ENCODE peak calls at places on chromosomes 1 and 21, in ten cellular contexts. G is sigmoid colon; Q is CD8-positive, alpha-beta T cell; C is endodermal cell; S is Calu3; K is neural crest cell; P is omental fat pad; J is uterus; D is fibroblast of lung; M is heart left ventricle. F is an unnamed sample.

GRCh38 chr1:10438677-10439163 is 8.5 kb downstream of the CENPS start:
- DNase-seq in K (no peak), J (no peak), P (no peak), G (no peak), D (no peak), C (no peak), S (no peak), Q (no peak), M (no peak), F (no peak)

GRCh38 chr21:33403128-33403785 is at the start of gene IFNGR2:
- DNase-seq in S (peak; percentile 44), C (peak; percentile 74), M (peak; percentile 72), Q (peak; percentile 42), D (no peak), J (no peak), G (peak; percentile 70), K (peak; percentile 18), P (no peak), F (peak; percentile 46)

GRCh38 chr1:62528015-62528414 is 69.3 kb upstream of the ANGPTL3 start:
- DNase-seq in P (no peak), K (no peak), Q (peak; percentile 25), J (no peak), D (no peak), S (no peak), M (peak; percentile 51), C (no peak), G (no peak), F (no peak)

GRCh38 chr1:97603776-97604175 is 317.1 kb downstream of the DPYD start:
- DNase-seq in C (no peak), M (no peak), K (no peak), G (no peak), Q (no peak), S (no peak), P (no peak), D (peak; percentile 58), J (no peak), F (no peak)

GRCh38 chr1:179870870-179871269 is 6.7 kb downstream of the TOR1AIP2 start:
- DNase-seq in M (no peak), P (no peak), S (no peak), J (no peak), K (no peak), Q (no peak), G (no peak), D (no peak), C (no peak), F (no peak)

GRCh38 chr1:64584479-64584878 is 114.5 kb downstream of the CACHD1 start:
- DNase-seq in Q (no peak), P (no peak), S (no peak), D (no peak), G (no peak), J (no peak), C (no peak), K (no peak), M (no peak), F (no peak)

GRCh38 chr1:183318433-183318832 is 99.7 kb downstream of the NMNAT2 start:
- DNase-seq in P (no peak), D (peak; percentile 92), G (peak; percentile 95), C (peak; percentile 85), S (peak; percentile 75), Q (no peak), M (peak; percentile 92), J (peak; percentile 93), K (no peak), F (no peak)

GRCh38 chr1:38735651-38736161 is 123.9 kb downstream of the RRAGC start:
- DNase-seq in M (no peak), S (no peak), K (no peak), J (no peak), Q (no peak), G (no peak), C (no peak), P (no peak), D (peak; percentile 21), F (no peak)

GRCh38 chr1:205301220-205301821 is 20.2 kb downstream of the NUAK2 start:
- DNase-seq in Q (no peak), P (no peak), K (peak; percentile 61), S (peak; percentile 78), D (peak; percentile 66), J (no peak), C (peak; percentile 99), M (no peak), G (no peak), F (no peak)

GRCh38 chr1:41882496-41882895 is 36.2 kb downstream of the HIVEP3 start:
- DNase-seq in G (no peak), D (no peak), K (no peak), P (no peak), M (no peak), J (no peak), C (no peak), S (no peak), Q (no peak), F (no peak)

GRCh38 chr1:24369801-24370200 is 43.8 kb downstream of the STPG1 start:
- DNase-seq in C (no peak), M (no peak), J (no peak), Q (no peak), D (no peak), K (no peak), P (no peak), S (no peak), G (no peak), F (no peak)

GRCh38 chr1:38101037-38101782 is 54.6 kb upstream of the POU3F1 start:
- DNase-seq in M (no peak), S (no peak), K (no peak), G (no peak), P (no peak), J (no peak), C (no peak), D (no peak), Q (no peak), F (no peak)

GRCh38 chr1:11804666-11805453 is 904 bp downstream of the MTHFR start:
- DNase-seq in G (peak; percentile 85), Q (peak; percentile 33), S (no peak), P (no peak), C (no peak), D (peak; percentile 63), K (no peak), J (peak; percentile 77), M (peak; percentile 73), F (no peak)

DNA sequence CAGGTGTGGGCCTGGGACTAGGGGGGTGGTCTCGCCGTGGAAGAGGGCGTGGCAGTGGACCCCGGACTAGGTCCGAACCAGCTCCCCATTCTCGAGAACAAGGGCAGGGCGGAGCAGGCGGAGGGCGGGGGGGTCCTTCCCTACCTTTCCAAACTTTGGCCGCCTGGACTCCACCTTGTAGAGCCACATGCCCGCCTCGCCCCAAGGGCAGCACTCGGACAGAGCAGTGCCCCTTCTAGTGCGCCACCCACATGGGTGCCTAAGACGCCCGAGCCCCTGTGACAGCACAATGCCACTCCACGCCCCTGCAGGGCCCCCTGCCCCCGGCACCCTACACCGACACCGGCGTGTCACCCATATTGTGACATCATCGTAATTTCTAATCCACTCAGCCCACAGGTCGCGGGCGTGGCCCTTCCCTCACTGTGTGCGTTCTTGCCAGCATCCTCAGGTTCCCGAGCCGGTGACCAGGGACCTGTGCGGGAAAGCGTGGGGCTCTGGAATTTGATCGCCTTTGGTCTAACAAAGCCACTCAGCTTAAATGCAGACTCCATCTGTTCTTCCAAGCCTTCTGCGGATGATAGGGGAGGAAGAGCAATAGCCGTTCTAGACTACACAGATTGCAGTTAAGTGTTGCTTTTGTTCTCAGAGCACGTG is 553 bp upstream of the STMN1 start:
- DNase-seq in G (no peak), C (peak; percentile 76), D (no peak), P (no peak), Q (peak; percentile 51), J (no peak), S (no peak), M (peak; percentile 48), K (peak; percentile 36), F (peak; percentile 26)
- TF ChIP-seq CTCF in G (no peak), C (no peak), D (no peak), P (no peak), Q (no peak), J (no peak), S (no peak), M (no peak), K (no peak), F (no peak)

GRCh38 chr21:39913651-39914145 is 46.5 kb downstream of the PCP4 start:
- DNase-seq in Q (no peak), J (no peak), K (no peak), D (no peak), C (no peak), G (no peak), M (no peak), P (no peak), S (no peak), F (no peak)

GRCh38 chr21:39911792-39912191 is 44.6 kb downstream of the PCP4 start:
- DNase-seq in Q (no peak), P (no peak), J (no peak), M (no peak), G (no peak), S (no peak), K (no peak), D (no peak), C (peak; percentile 11), F (no peak)

GRCh38 chr21:39915881-39916280 is 48.6 kb downstream of the PCP4 start:
- DNase-seq in G (no peak), D (no peak), C (no peak), P (no peak), S (no peak), Q (no peak), M (no peak), K (no peak), J (no peak), F (no peak)

GRCh38 chr21:39908265-39908923 is 41.2 kb downstream of the PCP4 start:
- DNase-seq in J (no peak), D (no peak), G (no peak), Q (no peak), S (no peak), M (no peak), C (peak; percentile 80), P (no peak), K (no peak), F (no peak)

DNA sequence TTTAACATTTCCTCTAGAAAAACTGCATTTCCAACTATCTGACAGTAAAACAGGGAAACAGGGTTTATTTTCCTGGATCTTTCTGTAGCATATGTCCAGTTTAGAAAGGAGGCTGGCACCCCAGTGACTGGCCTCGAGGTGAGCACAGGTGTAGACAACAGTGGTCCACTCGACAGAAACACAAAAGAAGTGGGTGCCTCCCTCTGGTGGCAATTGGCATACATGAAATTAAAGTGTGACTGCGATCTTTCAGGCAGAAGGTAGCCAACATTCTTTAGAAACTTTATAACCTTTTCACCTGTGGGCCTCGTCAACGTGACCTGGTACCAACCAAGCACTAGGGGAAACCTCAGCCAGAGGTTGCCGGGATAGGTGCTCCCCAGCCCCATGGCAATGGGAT is 44.0 kb downstream of the PCP4 start:
- DNase-seq in S (peak; percentile 21), D (no peak), J (no peak), Q (no peak), M (no peak), C (peak; percentile 56), P (no peak), G (no peak), K (no peak), F (no peak)
- TF ChIP-seq CTCF in S (no peak), D (no peak), J (no peak), Q (no peak), M (no peak), C (peak; percentile 73), P (no peak), G (no peak), K (peak; percentile 44), F (no peak)

GRCh38 chr1:17878837-17879236 is 123.7 kb downstream of the ACTL8 start:
- DNase-seq in P (no peak), D (peak; percentile 83), M (no peak), Q (no peak), K (no peak), G (no peak), J (no peak), S (no peak), C (peak; percentile 29), F (no peak)
- TF ChIP-seq CTCF in P (no peak), D (no peak), M (no peak), Q (no peak), K (no peak), G (no peak), J (no peak), S (no peak), C (no peak), F (no peak)

GRCh38 chr1:168145184-168146159 is 8.7 kb upstream of the GPR161 start:
- DNase-seq in Q (peak; percentile 76), C (peak; percentile 98), P (peak; percentile 82), K (peak; percentile 89), J (peak; percentile 87), S (peak; percentile 96), D (peak; percentile 83), G (peak; percentile 92), M (peak; percentile 83), F (peak; percentile 80)
- TF ChIP-seq CTCF in Q (peak; percentile 91), C (peak; percentile 92), P (peak; percentile 61), K (peak; percentile 90), J (peak; percentile 92), S (peak; percentile 98), D (peak; percentile 99), G (peak; percentile 98), M (peak; percentile 98), F (peak; percentile 87)